ENCODE peak calls at places on chromosome 5, in six cellular contexts. One of them, this sample, is unnamed.

GRCh38 chr5:147973086-147973485 is 66.7 kb upstream of the C5orf46 start:
- DNase-seq in activated CD8-positive, alpha-beta memory T cell treated with anti-CD3 and anti-CD28 coated beads for 4 hours: no peak
- DNase-seq in putamen: no peak
- DNase-seq in NCI-H187: no peak
- DNase-seq in DMS153: peak; percentile 4
- DNase-seq in AG08396: no peak
- DNase-seq in this sample: no peak

GRCh38 chr5:28862860-28863196 is 1824.4 kb upstream of the CDH9 start:
- DNase-seq in putamen: no peak
- DNase-seq in DMS153: peak; percentile 69
- DNase-seq in activated CD8-positive, alpha-beta memory T cell treated with anti-CD3 and anti-CD28 coated beads for 4 hours: no peak
- DNase-seq in NCI-H187: no peak
- DNase-seq in AG08396: no peak
- DNase-seq in this sample: no peak

GRCh38 chr5:145158654-145159199 is 676.4 kb downstream of the PRELID2 start:
- DNase-seq in activated CD8-positive, alpha-beta memory T cell treated with anti-CD3 and anti-CD28 coated beads for 4 hours: no peak
- DNase-seq in putamen: no peak
- DNase-seq in AG08396: no peak
- DNase-seq in NCI-H187: no peak
- DNase-seq in DMS153: no peak
- DNase-seq in this sample: no peak

GRCh38 chr5:61330341-61330878 is 1.6 kb upstream of the ZSWIM6 start:
- DNase-seq in DMS153: peak; percentile 26
- DNase-seq in AG08396: peak; percentile 28
- DNase-seq in activated CD8-positive, alpha-beta memory T cell treated with anti-CD3 and anti-CD28 coated beads for 4 hours: no peak
- DNase-seq in putamen: peak; percentile 46
- DNase-seq in NCI-H187: no peak
- DNase-seq in this sample: no peak

GRCh38 chr5:133341915-133342710 is 270.2 kb downstream of the FSTL4 start:
- DNase-seq in DMS153: no peak
- DNase-seq in putamen: peak; percentile 28
- DNase-seq in NCI-H187: no peak
- DNase-seq in activated CD8-positive, alpha-beta memory T cell treated with anti-CD3 and anti-CD28 coated beads for 4 hours: no peak
- DNase-seq in AG08396: no peak
- DNase-seq in this sample: no peak

GRCh38 chr5:23089316-23089715 is 236.2 kb upstream of the CDH12 start:
- DNase-seq in AG08396: no peak
- DNase-seq in putamen: no peak
- DNase-seq in NCI-H187: no peak
- DNase-seq in DMS153: no peak
- DNase-seq in activated CD8-positive, alpha-beta memory T cell treated with anti-CD3 and anti-CD28 coated beads for 4 hours: no peak
- DNase-seq in this sample: no peak

GRCh38 chr5:81202652-81203051 is 30.5 kb upstream of the CKMT2 start:
- DNase-seq in AG08396: no peak
- DNase-seq in DMS153: no peak
- DNase-seq in activated CD8-positive, alpha-beta memory T cell treated with anti-CD3 and anti-CD28 coated beads for 4 hours: no peak
- DNase-seq in putamen: no peak
- DNase-seq in NCI-H187: no peak
- DNase-seq in this sample: no peak

GRCh38 chr5:132344775-132345514 is 24.6 kb upstream of the SLC22A5 start:
- DNase-seq in DMS153: no peak
- DNase-seq in activated CD8-positive, alpha-beta memory T cell treated with anti-CD3 and anti-CD28 coated beads for 4 hours: no peak
- DNase-seq in putamen: no peak
- DNase-seq in AG08396: no peak
- DNase-seq in NCI-H187: no peak
- DNase-seq in this sample: no peak

GRCh38 chr5:61089351-61089750 is 72.9 kb downstream of the SMIM15 start:
- DNase-seq in AG08396: no peak
- DNase-seq in NCI-H187: no peak
- DNase-seq in DMS153: no peak
- DNase-seq in activated CD8-positive, alpha-beta memory T cell treated with anti-CD3 and anti-CD28 coated beads for 4 hours: no peak
- DNase-seq in putamen: no peak
- DNase-seq in this sample: no peak

GRCh38 chr5:1948111-1948510 is 65.4 kb upstream of the IRX4 start:
- DNase-seq in putamen: no peak
- DNase-seq in NCI-H187: no peak
- DNase-seq in DMS153: peak; percentile 61
- DNase-seq in activated CD8-positive, alpha-beta memory T cell treated with anti-CD3 and anti-CD28 coated beads for 4 hours: no peak
- DNase-seq in AG08396: no peak
- DNase-seq in this sample: no peak

GRCh38 chr5:4245511-4245910 is 649.9 kb downstream of the IRX1 start:
- DNase-seq in NCI-H187: no peak
- DNase-seq in AG08396: no peak
- DNase-seq in DMS153: no peak
- DNase-seq in activated CD8-positive, alpha-beta memory T cell treated with anti-CD3 and anti-CD28 coated beads for 4 hours: no peak
- DNase-seq in putamen: no peak
- DNase-seq in this sample: no peak

This sample was measured in SIG-M5.